ENCODE peak calls at places on chromosomes 13 and 19, in six cellular contexts. One of them, this sample, is unnamed.

GRCh38 chr19:44912854-44913253 is 1.6 kb upstream of the APOC1 start:
- DNase-seq in endothelial cell of umbilical vein: no peak
- DNase-seq in cardiac muscle cell: peak; percentile 79
- DNase-seq in foreskin fibroblast: peak; percentile 51
- DNase-seq in choroid plexus epithelial cell: no peak
- DNase-seq in dorsolateral prefrontal cortex: peak; percentile 81
- DNase-seq in this sample: no peak

GRCh38 chr19:10343495-10343894 is 4.1 kb upstream of the ICAM3 start:
- DNase-seq in endothelial cell of umbilical vein: no peak
- DNase-seq in cardiac muscle cell: no peak
- DNase-seq in foreskin fibroblast: no peak
- DNase-seq in choroid plexus epithelial cell: no peak
- DNase-seq in dorsolateral prefrontal cortex: no peak
- DNase-seq in this sample: no peak

GRCh38 chr13:27182844-27183497 is 11.4 kb upstream of the USP12 start:
- DNase-seq in endothelial cell of umbilical vein: peak; percentile 89
- DNase-seq in cardiac muscle cell: peak; percentile 79
- DNase-seq in foreskin fibroblast: peak; percentile 96
- DNase-seq in choroid plexus epithelial cell: peak; percentile 56
- DNase-seq in dorsolateral prefrontal cortex: no peak
- DNase-seq in this sample: no peak

GRCh38 chr13:48009298-48009697 is 8.2 kb upstream of the SUCLA2 start:
- DNase-seq in endothelial cell of umbilical vein: no peak
- DNase-seq in cardiac muscle cell: peak; percentile 86
- DNase-seq in foreskin fibroblast: peak; percentile 87
- DNase-seq in choroid plexus epithelial cell: peak; percentile 68
- DNase-seq in dorsolateral prefrontal cortex: no peak
- DNase-seq in this sample: no peak

GRCh38 chr13:25170554-25171107 is 1.5 kb downstream of the AMER2 start:
- DNase-seq in endothelial cell of umbilical vein: no peak
- DNase-seq in cardiac muscle cell: peak; percentile 4
- DNase-seq in foreskin fibroblast: peak; percentile 17
- DNase-seq in choroid plexus epithelial cell: peak; percentile 4
- DNase-seq in dorsolateral prefrontal cortex: peak; percentile 82
- DNase-seq in this sample: peak; percentile 83

GRCh38 chr13:110874508-110874960 is 40.3 kb downstream of the ANKRD10 start:
- DNase-seq in endothelial cell of umbilical vein: peak; percentile 43
- DNase-seq in cardiac muscle cell: peak; percentile 78
- DNase-seq in foreskin fibroblast: peak; percentile 91
- DNase-seq in choroid plexus epithelial cell: peak; percentile 64
- DNase-seq in dorsolateral prefrontal cortex: peak; percentile 79
- DNase-seq in this sample: peak; percentile 92

GRCh38 chr13:84430441-84430840 is 548.2 kb upstream of the SLITRK1 start:
- DNase-seq in endothelial cell of umbilical vein: no peak
- DNase-seq in cardiac muscle cell: no peak
- DNase-seq in foreskin fibroblast: peak; percentile 28
- DNase-seq in choroid plexus epithelial cell: peak; percentile 13
- DNase-seq in dorsolateral prefrontal cortex: no peak
- DNase-seq in this sample: no peak

GRCh38 chr19:49637865-49638350 is 2.0 kb downstream of the RRAS start:
- DNase-seq in endothelial cell of umbilical vein: peak; percentile 67
- DNase-seq in cardiac muscle cell: peak; percentile 91
- DNase-seq in foreskin fibroblast: peak; percentile 94
- DNase-seq in choroid plexus epithelial cell: peak; percentile 72
- DNase-seq in dorsolateral prefrontal cortex: no peak
- DNase-seq in this sample: peak; percentile 93

GRCh38 chr13:48849515-48849914 is 126.2 kb upstream of the FNDC3A start:
- DNase-seq in endothelial cell of umbilical vein: no peak
- DNase-seq in cardiac muscle cell: no peak
- DNase-seq in foreskin fibroblast: no peak
- DNase-seq in choroid plexus epithelial cell: peak; percentile 48
- DNase-seq in dorsolateral prefrontal cortex: no peak
- DNase-seq in this sample: no peak

GRCh38 chr19:50916069-50916468 is 4.9 kb upstream of the KLK4 start:
- DNase-seq in endothelial cell of umbilical vein: no peak
- DNase-seq in cardiac muscle cell: no peak
- DNase-seq in foreskin fibroblast: no peak
- DNase-seq in choroid plexus epithelial cell: no peak
- DNase-seq in dorsolateral prefrontal cortex: no peak
- DNase-seq in this sample: no peak

GRCh38 chr19:15173746-15174404 is 26.9 kb downstream of the NOTCH3 start:
- DNase-seq in endothelial cell of umbilical vein: no peak
- DNase-seq in cardiac muscle cell: peak; percentile 21
- DNase-seq in foreskin fibroblast: peak; percentile 15
- DNase-seq in choroid plexus epithelial cell: peak; percentile 37
- DNase-seq in dorsolateral prefrontal cortex: no peak
- DNase-seq in this sample: no peak

GRCh38 chr13:113860051-113860471 is 3.8 kb downstream of the GAS6 start:
- DNase-seq in endothelial cell of umbilical vein: no peak
- DNase-seq in cardiac muscle cell: no peak
- DNase-seq in foreskin fibroblast: no peak
- DNase-seq in choroid plexus epithelial cell: no peak
- DNase-seq in dorsolateral prefrontal cortex: no peak
- DNase-seq in this sample: no peak

GRCh38 chr19:5115771-5116202 is 146.9 kb downstream of the KDM4B start:
- DNase-seq in endothelial cell of umbilical vein: no peak
- DNase-seq in cardiac muscle cell: peak; percentile 95
- DNase-seq in foreskin fibroblast: no peak
- DNase-seq in choroid plexus epithelial cell: peak; percentile 69
- DNase-seq in dorsolateral prefrontal cortex: no peak
- DNase-seq in this sample: no peak

GRCh38 chr13:31920301-31920818 is 111.2 kb upstream of the FRY start:
- DNase-seq in endothelial cell of umbilical vein: no peak
- DNase-seq in cardiac muscle cell: peak; percentile 43
- DNase-seq in foreskin fibroblast: peak; percentile 29
- DNase-seq in choroid plexus epithelial cell: no peak
- DNase-seq in dorsolateral prefrontal cortex: no peak
- DNase-seq in this sample: no peak

GRCh38 chr13:23899555-23899954 is 2.3 kb upstream of the C1QTNF9B start:
- DNase-seq in endothelial cell of umbilical vein: peak; percentile 50
- DNase-seq in cardiac muscle cell: peak; percentile 59
- DNase-seq in foreskin fibroblast: peak; percentile 80
- DNase-seq in choroid plexus epithelial cell: peak; percentile 73
- DNase-seq in dorsolateral prefrontal cortex: no peak
- DNase-seq in this sample: no peak

GRCh38 chr13:65697843-65698242 is 1532.3 kb downstream of the PCDH9 start:
- DNase-seq in endothelial cell of umbilical vein: no peak
- DNase-seq in cardiac muscle cell: no peak
- DNase-seq in foreskin fibroblast: no peak
- DNase-seq in choroid plexus epithelial cell: no peak
- DNase-seq in dorsolateral prefrontal cortex: no peak
- DNase-seq in this sample: no peak

GRCh38 chr19:51196181-51196580 is 28.7 kb upstream of the CD33 start:
- DNase-seq in endothelial cell of umbilical vein: no peak
- DNase-seq in cardiac muscle cell: no peak
- DNase-seq in foreskin fibroblast: no peak
- DNase-seq in choroid plexus epithelial cell: no peak
- DNase-seq in dorsolateral prefrontal cortex: no peak
- DNase-seq in this sample: peak; percentile 8

GRCh38 chr19:45169602-45170001 is 8.4 kb downstream of the TRAPPC6A start:
- DNase-seq in endothelial cell of umbilical vein: no peak
- DNase-seq in cardiac muscle cell: no peak
- DNase-seq in foreskin fibroblast: no peak
- DNase-seq in choroid plexus epithelial cell: no peak
- DNase-seq in dorsolateral prefrontal cortex: no peak
- DNase-seq in this sample: no peak

GRCh38 chr13:90834700-90835099 is 512.8 kb upstream of the MIR17HG start:
- DNase-seq in endothelial cell of umbilical vein: no peak
- DNase-seq in cardiac muscle cell: no peak
- DNase-seq in foreskin fibroblast: no peak
- DNase-seq in choroid plexus epithelial cell: no peak
- DNase-seq in dorsolateral prefrontal cortex: no peak
- DNase-seq in this sample: no peak

GRCh38 chr19:19372656-19373416 is 32.6 kb upstream of the GATAD2A start:
- DNase-seq in endothelial cell of umbilical vein: peak; percentile 80
- DNase-seq in cardiac muscle cell: peak; percentile 61
- DNase-seq in foreskin fibroblast: peak; percentile 65
- DNase-seq in choroid plexus epithelial cell: peak; percentile 65
- DNase-seq in dorsolateral prefrontal cortex: no peak
- DNase-seq in this sample: no peak

GRCh38 chr19:8332976-8333770 is 9.9 kb downstream of the KANK3 start:
- DNase-seq in endothelial cell of umbilical vein: no peak
- DNase-seq in cardiac muscle cell: no peak
- DNase-seq in foreskin fibroblast: no peak
- DNase-seq in choroid plexus epithelial cell: no peak
- DNase-seq in dorsolateral prefrontal cortex: no peak
- DNase-seq in this sample: no peak

GRCh38 chr13:88063741-88064140 is 392.6 kb downstream of the SLITRK5 start:
- DNase-seq in endothelial cell of umbilical vein: no peak
- DNase-seq in cardiac muscle cell: no peak
- DNase-seq in foreskin fibroblast: no peak
- DNase-seq in choroid plexus epithelial cell: no peak
- DNase-seq in dorsolateral prefrontal cortex: no peak
- DNase-seq in this sample: no peak

GRCh38 chr13:27830010-27830409 is 37.7 kb downstream of the GSX1 start:
- DNase-seq in endothelial cell of umbilical vein: peak; percentile 34
- DNase-seq in cardiac muscle cell: peak; percentile 51
- DNase-seq in foreskin fibroblast: peak; percentile 49
- DNase-seq in choroid plexus epithelial cell: peak; percentile 18
- DNase-seq in dorsolateral prefrontal cortex: peak; percentile 10
- DNase-seq in this sample: peak; percentile 88

GRCh38 chr13:73598021-73598712 is 536.0 kb downstream of the KLF12 start:
- DNase-seq in endothelial cell of umbilical vein: no peak
- DNase-seq in cardiac muscle cell: peak; percentile 22
- DNase-seq in foreskin fibroblast: peak; percentile 28
- DNase-seq in choroid plexus epithelial cell: peak; percentile 39
- DNase-seq in dorsolateral prefrontal cortex: no peak
- DNase-seq in this sample: no peak

GRCh38 chr13:96499646-96500045 is 409.7 kb downstream of the HS6ST3 start:
- DNase-seq in endothelial cell of umbilical vein: no peak
- DNase-seq in cardiac muscle cell: no peak
- DNase-seq in foreskin fibroblast: no peak
- DNase-seq in choroid plexus epithelial cell: no peak
- DNase-seq in dorsolateral prefrontal cortex: no peak
- DNase-seq in this sample: no peak
- TF ChIP-seq CTCF in endothelial cell of umbilical vein: no peak
- TF ChIP-seq CTCF in cardiac muscle cell: no peak
- TF ChIP-seq CTCF in foreskin fibroblast: no peak
- TF ChIP-seq CTCF in choroid plexus epithelial cell: no peak
- TF ChIP-seq CTCF in dorsolateral prefrontal cortex: no peak
- TF ChIP-seq CTCF in this sample: no peak

DNA sequence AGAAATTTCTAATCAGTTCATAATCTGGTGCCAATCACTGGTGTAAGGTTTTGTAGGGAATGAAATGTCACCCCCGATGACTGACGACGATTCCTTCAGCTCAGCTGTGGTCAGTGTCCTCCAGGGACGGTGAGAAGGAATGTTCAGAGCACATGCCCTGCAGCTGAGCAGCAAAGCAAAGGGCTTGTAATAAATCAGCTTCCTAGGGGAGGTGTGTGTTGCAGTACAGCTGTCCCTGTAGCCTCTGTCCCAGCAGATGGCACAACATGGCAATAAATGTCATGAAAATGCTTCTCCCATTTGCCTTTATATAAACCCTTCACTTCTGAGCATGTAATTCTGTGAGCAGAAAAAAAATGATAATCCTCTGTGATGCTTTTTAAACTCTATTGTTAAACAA is 102.4 kb downstream of the FAM216B start:
- DNase-seq in endothelial cell of umbilical vein: peak; percentile 68
- DNase-seq in cardiac muscle cell: peak; percentile 76
- DNase-seq in foreskin fibroblast: peak; percentile 80
- DNase-seq in choroid plexus epithelial cell: peak; percentile 79
- DNase-seq in dorsolateral prefrontal cortex: no peak
- DNase-seq in this sample: no peak
- TF ChIP-seq CTCF in endothelial cell of umbilical vein: peak; percentile 3
- TF ChIP-seq CTCF in cardiac muscle cell: no peak
- TF ChIP-seq CTCF in foreskin fibroblast: peak; percentile 15
- TF ChIP-seq CTCF in choroid plexus epithelial cell: peak; percentile 29
- TF ChIP-seq CTCF in dorsolateral prefrontal cortex: no peak
- TF ChIP-seq CTCF in this sample: peak; percentile 74

GRCh38 chr19:56836059-56836458 is 4.5 kb downstream of the PEG3 start:
- DNase-seq in endothelial cell of umbilical vein: no peak
- DNase-seq in cardiac muscle cell: no peak
- DNase-seq in foreskin fibroblast: no peak
- DNase-seq in choroid plexus epithelial cell: no peak
- DNase-seq in dorsolateral prefrontal cortex: no peak
- DNase-seq in this sample: no peak

GRCh38 chr19:56837892-56838679 is 2.4 kb downstream of the PEG3 start:
- DNase-seq in endothelial cell of umbilical vein: no peak
- DNase-seq in cardiac muscle cell: peak; percentile 83
- DNase-seq in foreskin fibroblast: peak; percentile 53
- DNase-seq in choroid plexus epithelial cell: peak; percentile 24
- DNase-seq in dorsolateral prefrontal cortex: peak; percentile 74
- DNase-seq in this sample: no peak

GRCh38 chr19:56837004-56837403 is 3.5 kb downstream of the PEG3 start:
- DNase-seq in endothelial cell of umbilical vein: no peak
- DNase-seq in cardiac muscle cell: no peak
- DNase-seq in foreskin fibroblast: no peak
- DNase-seq in choroid plexus epithelial cell: no peak
- DNase-seq in dorsolateral prefrontal cortex: no peak
- DNase-seq in this sample: no peak

GRCh38 chr19:56838680-56838929 is 1.9 kb downstream of the PEG3 start:
- DNase-seq in endothelial cell of umbilical vein: no peak
- DNase-seq in cardiac muscle cell: no peak
- DNase-seq in foreskin fibroblast: no peak
- DNase-seq in choroid plexus epithelial cell: no peak
- DNase-seq in dorsolateral prefrontal cortex: no peak
- DNase-seq in this sample: no peak

DNA sequence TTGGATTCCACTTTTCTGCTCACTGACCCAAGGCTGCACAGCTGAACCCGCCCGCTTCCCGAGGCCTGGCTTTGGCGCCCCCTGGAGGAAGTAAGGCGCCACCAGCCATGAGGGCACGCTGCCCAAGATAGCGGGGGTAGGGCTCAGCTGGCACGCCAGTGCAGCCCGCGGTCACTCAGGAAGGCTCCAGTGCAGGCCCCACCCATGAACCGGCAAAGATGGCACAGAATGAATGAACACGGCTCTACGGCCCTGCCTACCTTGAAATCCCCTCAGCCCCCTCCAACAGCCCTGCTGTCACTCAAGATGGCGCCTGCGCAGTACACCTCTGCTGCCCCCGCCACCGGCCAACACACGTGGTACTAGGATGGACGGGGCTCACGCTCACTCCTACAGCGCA is 3.0 kb downstream of the PEG3 start:
- DNase-seq in endothelial cell of umbilical vein: no peak
- DNase-seq in cardiac muscle cell: peak; percentile 77
- DNase-seq in foreskin fibroblast: peak; percentile 38
- DNase-seq in choroid plexus epithelial cell: peak; percentile 22
- DNase-seq in dorsolateral prefrontal cortex: peak; percentile 75
- DNase-seq in this sample: no peak
- TF ChIP-seq CTCF in endothelial cell of umbilical vein: no peak
- TF ChIP-seq CTCF in cardiac muscle cell: peak; percentile 48
- TF ChIP-seq CTCF in foreskin fibroblast: no peak
- TF ChIP-seq CTCF in choroid plexus epithelial cell: peak; percentile 10
- TF ChIP-seq CTCF in dorsolateral prefrontal cortex: peak; percentile 70
- TF ChIP-seq CTCF in this sample: no peak

DNA sequence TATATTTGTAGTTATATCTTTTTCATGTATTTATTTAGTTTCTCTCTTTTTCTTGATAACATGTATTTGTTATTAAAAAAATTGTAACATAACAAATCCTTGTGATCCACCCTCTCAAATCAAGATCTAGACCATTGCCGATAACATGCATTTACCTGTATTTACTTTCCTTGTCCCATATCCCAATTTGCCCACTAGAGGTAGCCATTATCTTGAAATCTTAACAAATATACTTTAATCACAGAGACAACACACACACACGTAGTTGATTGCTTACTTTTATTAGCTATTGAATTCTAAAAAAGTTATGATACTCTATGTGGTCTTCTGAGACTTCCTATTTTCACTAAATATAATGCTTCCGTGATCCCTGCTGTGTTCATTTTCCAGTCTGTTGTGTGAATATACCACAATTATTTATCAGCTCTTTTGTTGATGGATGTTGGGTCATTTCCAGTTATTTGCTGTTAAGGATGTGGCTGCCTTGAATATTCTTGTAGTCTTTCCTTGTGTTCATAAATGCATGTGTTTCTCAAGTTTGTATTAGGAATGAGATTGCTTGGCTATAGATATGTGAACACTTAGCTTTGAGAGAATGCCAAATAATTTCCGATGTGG is 31.3 kb upstream of the ZMYM2 start:
- DNase-seq in endothelial cell of umbilical vein: peak; percentile 59
- DNase-seq in cardiac muscle cell: peak; percentile 15
- DNase-seq in foreskin fibroblast: peak; percentile 47
- DNase-seq in choroid plexus epithelial cell: peak; percentile 65
- DNase-seq in dorsolateral prefrontal cortex: no peak
- DNase-seq in this sample: no peak
- TF ChIP-seq CTCF in endothelial cell of umbilical vein: peak; percentile 30
- TF ChIP-seq CTCF in cardiac muscle cell: peak; percentile 22
- TF ChIP-seq CTCF in foreskin fibroblast: peak; percentile 32
- TF ChIP-seq CTCF in choroid plexus epithelial cell: peak; percentile 63
- TF ChIP-seq CTCF in dorsolateral prefrontal cortex: peak; percentile 48
- TF ChIP-seq CTCF in this sample: peak; percentile 59